ENCODE peak calls at places on chromosomes 16 and 17, in six cellular contexts. Q, T, H, I, P and E are unnamed samples.

GRCh38 chr17:50627782-50628601 is 6.7 kb upstream of the ABCC3 start:
- DNase-seq in Q (peak; percentile 27), T (no peak), H (no peak), I (no peak), P (no peak), E (no peak)

GRCh38 chr17:38572665-38573365 is 32.9 kb downstream of the SRCIN1 start:
- DNase-seq in Q (no peak), T (peak; percentile 53), H (no peak), I (no peak), P (no peak), E (no peak)

GRCh38 chr16:7377231-7377630 is 44.6 kb downstream of the RBFOX1 start:
- DNase-seq in Q (no peak), T (no peak), H (no peak), I (no peak), P (no peak), E (no peak)

GRCh38 chr17:39835038-39835786 is 28.9 kb downstream of the IKZF3 start:
- DNase-seq in Q (no peak), T (no peak), H (no peak), I (no peak), P (no peak), E (no peak)

GRCh38 chr17:17553217-17554195 is 38.0 kb downstream of the PEMT start:
- DNase-seq in Q (no peak), T (no peak), H (no peak), I (no peak), P (no peak), E (no peak)

GRCh38 chr17:70604854-70605253 is 435.5 kb downstream of the KCNJ2 start:
- DNase-seq in Q (no peak), T (no peak), H (no peak), I (no peak), P (no peak), E (no peak)

GRCh38 chr16:23286131-23286532 is 16.0 kb upstream of the SCNN1B start:
- DNase-seq in Q (no peak), T (no peak), H (no peak), I (peak; percentile 12), P (peak; percentile 3), E (peak; percentile 63)

GRCh38 chr17:73643012-73643845 is 1.0 kb downstream of the SDK2 start:
- DNase-seq in Q (peak; percentile 6), T (peak; percentile 27), H (no peak), I (no peak), P (no peak), E (no peak)

GRCh38 chr16:74695450-74696422 is 4.9 kb downstream of the MLKL start:
- DNase-seq in Q (peak; percentile 95), T (peak; percentile 95), H (peak; percentile 87), I (peak; percentile 87), P (peak; percentile 97), E (peak; percentile 96)

GRCh38 chr16:9311303-9311954 is 220.0 kb downstream of the HAPSTR1 start:
- DNase-seq in Q (no peak), T (peak; percentile 70), H (no peak), I (no peak), P (no peak), E (no peak)

GRCh38 chr17:5781236-5781927 is 197.1 kb upstream of the NLRP1 start:
- DNase-seq in Q (no peak), T (no peak), H (no peak), I (no peak), P (no peak), E (no peak)

GRCh38 chr17:57916925-57917858 is 38.0 kb downstream of the CUEDC1 start:
- DNase-seq in Q (no peak), T (peak; percentile 66), H (no peak), I (no peak), P (no peak), E (no peak)

GRCh38 chr16:13923703-13924298 is 3.8 kb downstream of the ERCC4 start:
- DNase-seq in Q (peak; percentile 82), T (no peak), H (no peak), I (peak; percentile 72), P (peak; percentile 80), E (peak; percentile 80)

GRCh38 chr17:76234354-76234679 is 6.0 kb downstream of the RNF157 start:
- DNase-seq in Q (no peak), T (no peak), H (no peak), I (no peak), P (no peak), E (no peak)

GRCh38 chr16:56192644-56192960 is 1.3 kb downstream of the GNAO1 start:
- DNase-seq in Q (no peak), T (no peak), H (no peak), I (no peak), P (no peak), E (no peak)

GRCh38 chr16:52617591-52617990 is 70.6 kb upstream of the TOX3 start:
- DNase-seq in Q (no peak), T (no peak), H (no peak), I (no peak), P (no peak), E (no peak)

GRCh38 chr16:761580-761979 is 1.0 kb downstream of the MSLN start:
- DNase-seq in Q (no peak), T (no peak), H (no peak), I (no peak), P (no peak), E (no peak)

GRCh38 chr17:57356722-57357391 is 100.5 kb downstream of the MSI2 start:
- DNase-seq in Q (no peak), T (peak; percentile 31), H (no peak), I (peak; percentile 37), P (peak; percentile 28), E (no peak)

GRCh38 chr16:65975049-65975708 is 391.3 kb upstream of the CDH5 start:
- DNase-seq in Q (peak; percentile 69), T (no peak), H (no peak), I (peak; percentile 56), P (peak; percentile 73), E (peak; percentile 72)

GRCh38 chr17:74658620-74659019 is 35.1 kb upstream of the CD300E start:
- DNase-seq in Q (no peak), T (no peak), H (no peak), I (no peak), P (no peak), E (no peak)

GRCh38 chr17:80103061-80103481 is 1.7 kb downstream of the GAA start:
- DNase-seq in Q (no peak), T (no peak), H (no peak), I (no peak), P (no peak), E (no peak)

GRCh38 chr16:19283637-19284036 is 1.9 kb upstream of the CLEC19A start:
- DNase-seq in Q (no peak), T (no peak), H (no peak), I (no peak), P (no peak), E (no peak)

GRCh38 chr16:626174-626765 is 4.5 kb upstream of the WFIKKN1 start:
- DNase-seq in Q (no peak), T (no peak), H (peak; percentile 30), I (no peak), P (no peak), E (no peak)

GRCh38 chr17:18356624-18357023 is 6.7 kb downstream of the SHMT1 start:
- DNase-seq in Q (peak; percentile 86), T (no peak), H (peak; percentile 69), I (peak; percentile 29), P (peak; percentile 97), E (peak; percentile 88)

GRCh38 chr17:77687921-77688320 is 270.6 kb upstream of the TNRC6C start:
- DNase-seq in Q (no peak), T (no peak), H (no peak), I (no peak), P (no peak), E (no peak)

GRCh38 chr17:79778504-79779087 is 648 bp downstream of the CBX2 start:
- DNase-seq in Q (no peak), T (no peak), H (no peak), I (no peak), P (no peak), E (no peak)

GRCh38 chr16:31077024-31077423 is 2.8 kb downstream of the ZNF646 start:
- DNase-seq in Q (no peak), T (no peak), H (no peak), I (no peak), P (no peak), E (no peak)

DNA sequence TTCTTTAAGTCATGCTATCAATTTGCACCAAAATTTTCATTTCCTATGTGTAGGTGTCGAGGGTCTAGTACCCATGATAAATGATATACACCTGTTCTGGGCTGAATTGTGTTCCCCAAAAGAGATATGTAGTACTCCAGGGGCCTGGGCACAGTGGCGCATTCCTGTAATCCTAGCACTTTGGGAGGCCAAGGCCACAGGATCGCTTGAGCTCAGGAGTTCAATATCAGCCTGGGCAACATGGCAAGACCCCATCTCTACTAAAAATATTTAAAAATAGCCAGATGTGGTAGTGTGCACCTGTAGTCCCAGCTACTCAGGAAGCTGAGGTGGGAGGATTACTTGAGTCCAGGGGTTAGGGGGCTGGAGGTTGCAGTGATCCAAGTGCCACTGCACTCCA is 23.5 kb upstream of the KANSL1 start:
- DNase-seq in Q (no peak), T (no peak), H (no peak), I (no peak), P (no peak), E (no peak)
- TF ChIP-seq CTCF in Q (no peak), T (no peak), H (no peak), I (no peak), P (no peak), E (no peak)

DNA sequence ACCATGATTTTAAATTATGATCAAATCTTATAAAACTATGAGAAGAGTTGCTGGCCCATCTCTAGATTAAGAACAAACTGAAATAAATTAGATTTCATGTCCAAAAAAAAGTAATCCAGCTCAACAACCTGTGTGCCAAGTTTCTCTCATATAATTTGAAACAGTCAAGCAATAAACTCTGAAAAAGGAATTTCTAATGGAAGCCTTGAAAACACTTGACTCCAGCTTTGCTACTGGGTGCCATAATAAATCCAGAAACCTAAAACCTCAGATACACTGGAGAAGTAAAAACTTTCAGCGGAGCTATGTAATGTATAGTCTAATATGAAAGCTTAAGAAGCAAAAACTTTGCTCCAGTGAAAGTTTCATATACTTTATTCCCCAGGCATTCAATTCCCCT is 25.5 kb downstream of the RPGRIP1L start:
- DNase-seq in Q (no peak), T (no peak), H (no peak), I (no peak), P (no peak), E (no peak)
- H3K4me3 ChIP-seq in Q (no peak overlapping the region), T (no peak overlapping the region), H (no peak overlapping the region), I (no peak overlapping the region), P (no peak overlapping the region), E (no peak overlapping the region)

GRCh38 chr17:3893003-3893719 is at the start of gene CAMKK1:
- DNase-seq in Q (peak; percentile 87), T (peak; percentile 74), H (peak; percentile 86), I (peak; percentile 75), P (peak; percentile 73), E (peak; percentile 74)

GRCh38 chr17:3891626-3892094 is 1.2 kb downstream of the CAMKK1 start:
- DNase-seq in Q (no peak), T (no peak), H (no peak), I (peak; percentile 19), P (no peak), E (no peak)

GRCh38 chr17:3890893-3891219 is 2.0 kb downstream of the CAMKK1 start:
- DNase-seq in Q (no peak), T (no peak), H (no peak), I (no peak), P (no peak), E (no peak)

GRCh38 chr17:3893720-3894116 is 865 bp upstream of the CAMKK1 start:
- DNase-seq in Q (no peak), T (no peak), H (no peak), I (no peak), P (no peak), E (no peak)

GRCh38 chr17:3892095-3892998 is 506 bp downstream of the CAMKK1 start:
- DNase-seq in Q (peak; percentile 67), T (peak; percentile 78), H (peak; percentile 89), I (peak; percentile 54), P (peak; percentile 51), E (peak; percentile 78)
- TF ChIP-seq CTCF in Q (no peak), T (no peak), H (no peak), I (no peak), P (no peak), E (no peak)

GRCh38 chr16:85503642-85504224 is 109.4 kb upstream of the GSE1 start:
- DNase-seq in Q (no peak), T (no peak), H (no peak), I (no peak), P (no peak), E (no peak)
- H3K4me3 ChIP-seq in Q (no peak overlapping the region), T (no peak overlapping the region), H (no peak overlapping the region), I (no peak overlapping the region), P (no peak overlapping the region), E (no peak overlapping the region)